ENCODE peak calls at places on chromosome 22, in four cellular contexts. Z, E, B and D are unnamed samples.

GRCh38 chr22:29152381-29153138 is 53.1 kb upstream of the EMID1 start:
- DNase-seq in E (no peak), B (no peak), Z (peak), D (peak)

GRCh38 chr22:26949193-26949592 is 291.8 kb downstream of the MIAT start:
- DNase-seq in E (no peak), B (no peak), Z (peak), D (no peak)

GRCh38 chr22:27113211-27114030 is 456.0 kb downstream of the MIAT start:
- DNase-seq in Z (no peak), E (peak), B (no peak), D (no peak)

GRCh38 chr22:26515938-26516337 is 3.7 kb upstream of the TFIP11 start:
- DNase-seq in E (no peak), Z (no peak), B (no peak), D (no peak)

GRCh38 chr22:31199187-31199586 is 12.9 kb upstream of the LIMK2 start:
- DNase-seq in Z (no peak), B (no peak), E (peak), D (no peak)

GRCh38 chr22:38296372-38296771 is 20.9 kb downstream of the CSNK1E start:
- DNase-seq in E (no peak), B (no peak), Z (no peak), D (no peak)

GRCh38 chr22:43101306-43101705 is 9.2 kb upstream of the BIK start:
- DNase-seq in B (no peak), E (no peak), Z (no peak), D (peak)

GRCh38 chr22:38203090-38203810 is 1.5 kb downstream of the MAFF start:
- DNase-seq in B (no peak), E (peak), Z (peak), D (peak)

GRCh38 chr22:41538583-41538982 is 5.7 kb downstream of the POLR3H start:
- DNase-seq in E (no peak), Z (no peak), B (no peak), D (no peak)

GRCh38 chr22:38766076-38766777 is 10.4 kb upstream of the SUN2 start:
- DNase-seq in B (no peak), Z (peak), E (peak), D (peak)

GRCh38 chr22:31230155-31230870 is 18.2 kb downstream of the LIMK2 start:
- DNase-seq in Z (no peak), B (peak), E (no peak), D (no peak)

GRCh38 chr22:30265851-30266444 is 703 bp downstream of the OSM start:
- DNase-seq in Z (no peak), B (no peak), E (no peak), D (peak)

GRCh38 chr22:49838771-49839717 is 11.4 kb upstream of the BRD1 start:
- DNase-seq in E (no peak), Z (peak), B (peak), D (no peak)

GRCh38 chr22:38460367-38460952 is 5.5 kb upstream of the KCNJ4 start:
- DNase-seq in B (no peak), E (no peak), Z (no peak), D (no peak)

GRCh38 chr22:38290347-38290746 is 17.5 kb upstream of the TMEM184B start:
- DNase-seq in B (no peak), E (no peak), Z (no peak), D (no peak)

GRCh38 chr22:31970490-31971444 is 26.4 kb downstream of the YWHAH start:
- DNase-seq in E (peak), B (peak), Z (peak), D (peak)

GRCh38 chr22:30327864-30328345 is 1.2 kb upstream of the TBC1D10A start:
- DNase-seq in E (peak), Z (peak), B (no peak), D (peak)

GRCh38 chr22:42621505-42622002 is 6.9 kb upstream of the POLDIP3 start:
- DNase-seq in Z (peak), B (no peak), E (peak), D (peak)

GRCh38 chr22:28034760-28035401 is 115.8 kb upstream of the PITPNB start:
- DNase-seq in E (no peak), B (no peak), Z (no peak), D (peak)

GRCh38 chr22:30864441-30865420 is 103.8 kb downstream of the MORC2 start:
- DNase-seq in E (no peak), B (no peak), Z (no peak), D (no peak)

GRCh38 chr22:28656156-28656555 is 23.5 kb downstream of the TTC28 start:
- DNase-seq in E (no peak), B (no peak), Z (no peak), D (no peak)

GRCh38 chr22:50298937-50299656 is 8.3 kb downstream of the PLXNB2 start:
- DNase-seq in Z (no peak), E (no peak), B (no peak), D (no peak)

GRCh38 chr22:50248192-50249084 is 2.6 kb downstream of the HDAC10 start:
- DNase-seq in Z (no peak), E (no peak), B (no peak), D (no peak)

GRCh38 chr22:21569459-21570161 is 2.1 kb downstream of the UBE2L3 start:
- DNase-seq in Z (no peak), E (no peak), B (no peak), D (no peak)

GRCh38 chr22:31134688-31135087 is 5.6 kb downstream of the PLA2G3 start:
- DNase-seq in B (no peak), Z (no peak), E (no peak), D (no peak)

GRCh38 chr22:37771081-37771480 is 36.7 kb upstream of the GCAT start:
- DNase-seq in Z (no peak), B (no peak), E (no peak), D (no peak)

GRCh38 chr22:28907311-28908008 is 24.1 kb downstream of the ZNRF3 start:
- DNase-seq in B (peak), Z (no peak), E (no peak), D (no peak)

GRCh38 chr22:29380032-29380781 is 8.2 kb downstream of the AP1B1 start:
- DNase-seq in B (no peak), E (no peak), Z (no peak), D (no peak)

GRCh38 chr22:44099696-44100095 is 75.6 kb downstream of the PARVB start:
- DNase-seq in Z (no peak), B (no peak), E (no peak), D (no peak)

GRCh38 chr22:28750471-28750881 is 8.6 kb downstream of the HSCB start:
- DNase-seq in Z (no peak), B (no peak), E (no peak), D (no peak)

GRCh38 chr22:29343313-29343805 is 27.9 kb upstream of the RASL10A start:
- DNase-seq in B (no peak), Z (no peak), E (no peak), D (no peak)

GRCh38 chr22:33597274-33597985 is 322.8 kb downstream of the LARGE1 start:
- DNase-seq in E (no peak), B (no peak), Z (no peak), D (no peak)

GRCh38 chr22:49769691-49770315 is 57.9 kb downstream of the BRD1 start:
- DNase-seq in E (no peak), Z (no peak), B (no peak), D (no peak)

GRCh38 chr22:33656808-33657628 is 263.3 kb downstream of the LARGE1 start:
- DNase-seq in Z (no peak), B (no peak), E (no peak), D (no peak)

GRCh38 chr22:42475122-42475521 is 42.9 kb upstream of the NFAM1 start:
- DNase-seq in Z (no peak), E (no peak), B (no peak), D (no peak)

GRCh38 chr22:31083923-31084810 is 3.0 kb downstream of the SMTN start:
- DNase-seq in B (no peak), Z (no peak), E (no peak), D (peak)

GRCh38 chr22:49767355-49768062 is 60.2 kb downstream of the BRD1 start:
- DNase-seq in B (peak), Z (peak), E (peak), D (peak)

GRCh38 chr22:27573280-27573711 is 228.3 kb downstream of the MN1 start:
- DNase-seq in B (no peak), Z (no peak), E (no peak), D (no peak)

GRCh38 chr22:21587803-21588611 is 20.5 kb downstream of the UBE2L3 start:
- DNase-seq in B (peak), Z (no peak), E (no peak), D (peak)

DNA sequence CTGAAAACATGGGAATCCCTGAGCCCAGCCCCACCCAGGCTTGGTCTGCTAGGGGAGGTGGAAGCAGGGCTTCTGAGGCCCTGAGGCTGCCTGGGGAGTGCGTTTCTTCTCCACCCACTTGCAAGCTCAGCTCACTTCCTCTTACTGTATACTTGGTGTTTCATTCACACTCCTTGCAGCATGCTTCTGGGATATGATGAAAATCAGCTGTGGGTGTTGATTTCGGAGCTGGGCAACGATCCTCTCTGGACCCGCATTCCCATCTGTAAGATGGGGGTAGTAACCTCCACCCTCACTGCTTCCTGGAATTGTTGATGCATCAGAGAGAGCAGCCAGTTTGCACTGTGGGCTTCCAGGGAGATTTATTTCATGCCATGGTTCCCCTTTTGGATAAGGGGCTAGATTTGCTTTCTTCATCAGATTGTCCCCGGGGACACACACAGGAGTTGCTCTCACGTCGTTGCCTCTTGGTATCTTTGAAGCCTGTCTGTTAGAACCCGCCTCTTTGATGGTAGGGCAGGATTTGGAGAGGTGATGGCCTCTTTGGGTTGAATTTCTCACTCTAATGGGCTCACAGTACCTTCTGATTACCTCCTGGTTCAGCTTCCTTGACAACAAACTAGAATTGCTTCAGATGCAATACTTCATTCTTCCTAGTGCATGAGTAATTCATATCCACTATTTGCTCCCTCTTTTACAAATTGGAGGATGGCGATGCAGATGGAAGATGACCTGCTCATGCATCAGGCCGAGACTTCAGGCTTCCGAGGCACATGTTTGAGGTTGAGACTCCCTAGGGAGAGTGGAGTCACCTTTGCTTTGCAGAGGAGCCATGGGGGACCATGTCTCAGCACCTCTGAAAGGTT is 40.4 kb downstream of the BCR start:
- DNase-seq in Z (no peak), E (no peak), B (no peak), D (peak)
- TF ChIP-seq CREM in Z (no peak), E (no peak), B (peak), D (no peak)

GRCh38 chr22:24417901-24418641 is 9.3 kb upstream of the ADORA2A start:
- DNase-seq in Z (no peak), E (no peak), B (no peak), D (no peak)
- TF ChIP-seq CREM in Z (no peak), E (no peak), B (no peak), D (no peak)

DNA sequence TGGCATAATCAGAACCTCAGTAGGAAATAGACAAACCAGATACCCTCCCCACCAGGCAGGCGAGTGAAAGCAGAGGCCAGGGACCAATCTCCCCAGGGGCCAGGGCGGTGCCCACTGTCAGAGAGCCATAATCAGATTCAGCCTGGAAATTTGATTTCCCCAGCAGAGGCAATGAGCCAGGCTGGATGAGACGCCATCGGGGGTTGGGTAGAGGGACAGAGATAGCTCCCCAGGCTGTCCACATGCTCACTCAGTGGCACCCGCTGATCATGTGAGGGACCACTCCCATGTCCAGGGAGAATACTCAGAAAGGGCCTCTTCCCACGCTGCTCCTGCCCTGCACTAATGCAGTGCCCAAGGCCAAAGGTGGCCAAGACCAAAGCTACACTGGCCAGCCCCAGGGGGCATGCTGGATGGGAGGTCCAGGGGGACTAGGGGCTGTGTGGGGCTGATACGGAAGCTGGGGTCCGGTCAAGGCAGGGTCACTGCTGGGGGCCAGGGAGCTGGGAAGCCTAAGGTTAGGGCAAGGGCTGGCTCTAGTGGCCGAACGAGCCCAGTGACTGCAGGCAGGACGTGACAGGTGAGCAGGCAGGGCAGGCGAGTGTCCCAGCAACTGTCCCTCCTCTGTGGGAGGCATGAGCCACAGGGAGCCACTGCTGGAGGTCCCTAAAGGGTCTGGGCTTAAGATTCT is 19.8 kb downstream of the ARVCF start:
- DNase-seq in Z (no peak), E (no peak), B (no peak), D (no peak)
- TF ChIP-seq CREM in Z (no peak), E (no peak), B (no peak), D (no peak)

GRCh38 chr22:48758021-48758561 is 1069.6 kb downstream of the BRD1 start:
- DNase-seq in Z (peak), B (no peak), E (no peak), D (no peak)
- TF ChIP-seq CREM in Z (no peak), B (no peak), E (no peak), D (no peak)

GRCh38 chr22:24159650-24160049 is 21.6 kb upstream of the SUSD2 start:
- DNase-seq in Z (no peak), B (no peak), E (no peak), D (no peak)
- TF ChIP-seq CREM in Z (no peak), B (no peak), E (no peak), D (no peak)

DNA sequence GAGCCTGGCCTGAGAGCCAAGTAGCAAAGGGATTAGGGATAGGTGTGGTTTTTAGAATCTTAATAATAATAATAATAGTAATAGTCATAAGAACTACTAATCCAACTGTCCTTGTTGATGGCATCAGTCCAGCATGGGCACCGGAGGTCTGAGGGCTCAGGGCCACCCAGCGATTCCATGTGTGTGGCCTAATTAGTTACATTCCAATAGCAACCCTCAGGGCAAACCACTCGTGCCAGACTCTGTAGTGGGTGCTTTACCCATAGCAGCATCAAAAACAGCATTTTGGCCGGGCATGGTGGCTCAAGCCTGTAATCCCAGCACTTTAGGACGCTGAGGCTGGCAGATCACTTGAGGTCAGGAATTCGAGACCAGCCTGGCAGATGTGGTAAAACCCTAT is 19.0 kb upstream of the MYH9 start:
- DNase-seq in B (no peak), Z (no peak), E (no peak), D (no peak)
- TF ChIP-seq CREM in B (no peak), Z (no peak), E (no peak), D (no peak)

GRCh38 chr22:40502919-40503318 is 132.5 kb downstream of the SGSM3 start:
- DNase-seq in Z (no peak), E (no peak), B (no peak), D (no peak)

GRCh38 chr22:40504285-40505249 is 132.0 kb downstream of the MRTFA start:
- DNase-seq in E (no peak), B (no peak), Z (no peak), D (no peak)

GRCh38 chr22:40499187-40499753 is 128.9 kb downstream of the SGSM3 start:
- DNase-seq in Z (no peak), B (peak), E (peak), D (peak)

DNA sequence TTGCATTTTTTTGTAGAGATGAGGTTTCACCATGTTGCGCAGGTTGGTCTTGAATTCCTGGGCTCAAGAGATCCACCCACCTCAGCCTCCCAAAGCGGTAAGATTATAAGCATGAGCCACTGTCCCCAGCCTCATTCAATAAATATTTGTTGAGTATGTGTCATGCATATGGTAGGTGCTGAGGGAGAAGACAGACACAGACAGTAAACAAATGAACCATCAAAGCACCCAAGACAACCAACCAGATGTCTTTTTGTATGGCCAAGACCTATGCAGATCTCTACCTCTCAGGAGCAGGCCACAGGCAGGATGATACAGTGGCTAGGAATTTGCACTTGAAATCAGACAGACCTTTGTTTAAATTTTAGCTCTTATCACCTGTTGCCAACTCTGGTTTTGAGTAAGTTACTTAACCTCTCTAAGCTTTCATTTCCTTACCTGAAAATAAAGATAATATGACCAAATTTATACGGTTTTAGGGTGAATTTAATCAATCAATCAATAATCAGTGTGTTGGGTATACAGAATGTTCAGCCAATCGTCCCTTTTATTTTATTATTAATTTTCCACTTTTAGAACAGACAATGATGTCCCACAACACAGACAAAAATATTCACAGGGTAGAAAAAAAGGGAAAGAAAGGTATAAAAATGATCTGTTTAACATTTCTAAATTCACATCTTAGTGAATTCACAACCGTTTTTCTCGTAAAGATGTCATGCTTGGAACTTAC is 128.2 kb downstream of the SGSM3 start:
- DNase-seq in B (no peak), Z (no peak), E (peak), D (no peak)
- TF ChIP-seq CREM in B (no peak), Z (no peak), E (peak), D (no peak)

DNA sequence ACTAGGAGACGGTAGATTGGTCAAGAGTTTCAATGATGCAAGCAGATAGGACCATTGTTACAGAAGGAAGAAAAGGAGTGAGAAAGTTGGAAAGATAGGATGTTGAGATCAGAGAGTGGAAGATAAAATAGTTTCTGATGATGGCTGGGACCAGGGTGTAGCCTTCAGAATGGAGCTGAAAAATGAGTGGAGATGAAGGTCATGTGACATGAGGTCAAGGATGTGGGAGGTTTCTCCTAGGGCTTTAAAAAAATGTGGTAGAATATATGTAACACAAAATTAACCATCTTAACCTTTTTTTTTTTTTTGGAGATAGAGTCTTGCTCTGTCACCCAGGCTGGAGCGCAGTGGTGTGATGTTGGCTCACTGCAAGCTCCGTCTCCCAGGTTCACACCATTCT is 18.3 kb upstream of the PEX26 start:
- DNase-seq in E (no peak), B (no peak), Z (no peak), D (no peak)
- TF ChIP-seq CREM in E (no peak), B (no peak), Z (no peak), D (no peak)

DNA sequence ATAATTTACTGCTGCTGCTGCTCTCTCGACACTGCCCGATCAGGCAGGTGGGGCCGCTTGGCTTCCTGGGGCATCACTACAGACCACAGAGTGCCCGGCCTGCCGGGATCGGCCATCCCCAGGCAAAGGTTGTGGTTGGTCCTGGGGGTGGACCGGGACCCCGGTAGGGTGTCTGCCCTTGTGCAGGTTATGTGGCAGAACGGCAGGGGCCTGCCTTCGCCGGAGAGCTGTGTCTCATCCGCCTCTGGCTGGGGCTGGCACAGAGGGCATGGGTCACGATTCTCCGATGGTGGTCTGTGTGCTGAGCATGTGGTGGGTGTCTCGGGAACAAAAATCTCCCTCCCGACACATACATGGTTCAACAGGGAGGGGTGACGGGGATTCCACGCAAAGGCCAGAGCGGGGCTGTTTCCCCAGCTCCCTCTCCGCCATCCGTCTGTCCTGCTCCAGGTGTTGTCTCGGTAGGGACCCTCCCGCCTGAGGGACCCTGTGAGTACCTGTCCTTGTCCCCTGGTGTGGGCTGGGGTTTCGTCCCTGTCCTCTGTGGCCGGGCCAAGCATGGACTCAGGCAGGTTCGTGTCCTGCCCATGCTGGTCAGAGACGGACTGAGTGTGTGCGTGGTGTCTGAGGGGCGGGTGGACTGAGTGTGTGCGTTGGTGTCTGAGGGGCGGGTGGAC is 7.8 kb downstream of the GRAMD4 start:
- DNase-seq in B (no peak), Z (no peak), E (no peak), D (no peak)
- TF ChIP-seq CREM in B (no peak), Z (no peak), E (no peak), D (no peak)